ENCODE peak calls at places on chromosomes 5 and 9, in seven cellular contexts. C is GM12865, X is progenitor cell of endocrine pancreas, Z is PC-3, I is left ventricle myocardium inferior, D is H9, A is CD14-positive monocyte. W is an unnamed sample.

GRCh38 chr5:52878671-52879070 is 91.0 kb downstream of the ITGA1 start:
- DNase-seq in D (no peak), X (no peak), A (no peak), I (no peak), Z (peak), C (no peak), W (no peak)

GRCh38 chr5:79702606-79703380 is 13.2 kb downstream of the CMYA5 start:
- DNase-seq in A (peak), D (peak), Z (peak), C (peak), X (no peak), I (no peak), W (peak)

GRCh38 chr5:19462019-19462418 is 526.0 kb downstream of the CDH18 start:
- DNase-seq in Z (no peak), C (no peak), I (no peak), D (no peak), X (no peak), A (no peak), W (no peak)

GRCh38 chr9:132562313-132562588 is 20.2 kb upstream of the BARHL1 start:
- DNase-seq in X (no peak), C (no peak), I (no peak), Z (no peak), D (no peak), A (no peak), W (no peak)

GRCh38 chr9:98968596-98969337 is 25.1 kb downstream of the COL15A1 start:
- DNase-seq in A (no peak), Z (no peak), X (no peak), I (no peak), D (no peak), C (no peak), W (no peak)

GRCh38 chr9:129256959-129257713 is 79.1 kb upstream of the IER5L start:
- DNase-seq in D (no peak), A (no peak), Z (no peak), C (no peak), X (no peak), I (no peak), W (no peak)

GRCh38 chr5:37495210-37495609 is 116.1 kb downstream of the WDR70 start:
- DNase-seq in D (no peak), X (no peak), Z (peak), C (no peak), A (no peak), I (no peak), W (no peak)

GRCh38 chr9:128371622-128372117 is 496 bp downstream of the URM1 start:
- DNase-seq in C (no peak), D (no peak), A (no peak), Z (no peak), X (no peak), I (no peak), W (no peak)

GRCh38 chr5:165184183-165184582 is 1678.8 kb downstream of the MAT2B start:
- DNase-seq in I (no peak), X (no peak), D (no peak), Z (no peak), A (no peak), C (no peak), W (no peak)

GRCh38 chr5:14665110-14665822 is 748 bp downstream of the OTULIN start:
- DNase-seq in D (peak), C (peak), A (no peak), X (peak), I (peak), Z (peak), W (no peak)

GRCh38 chr5:50836356-50836755 is 169.9 kb downstream of the PARP8 start:
- DNase-seq in Z (no peak), C (no peak), A (no peak), X (no peak), I (no peak), D (no peak), W (no peak)

GRCh38 chr5:61479850-61480614 is 148.0 kb downstream of the ZSWIM6 start:
- DNase-seq in X (no peak), A (no peak), Z (no peak), D (no peak), C (no peak), I (no peak), W (no peak)

GRCh38 chr5:179998485-179998884 is 73.1 kb downstream of the RNF130 start:
- DNase-seq in Z (no peak), I (no peak), X (no peak), A (no peak), D (no peak), C (no peak), W (no peak)

GRCh38 chr5:9370256-9370655 is 175.6 kb downstream of the SEMA5A start:
- DNase-seq in C (no peak), X (no peak), I (no peak), Z (no peak), A (no peak), D (no peak), W (no peak)

GRCh38 chr9:138071731-138072130 is 194.1 kb downstream of the CACNA1B start:
- DNase-seq in I (no peak), C (no peak), X (no peak), A (no peak), Z (no peak), D (no peak), W (no peak)

GRCh38 chr9:99406939-99407338 is 184.9 kb downstream of the SEC61B start:
- DNase-seq in C (no peak), Z (no peak), A (no peak), I (no peak), X (no peak), D (no peak), W (no peak)

GRCh38 chr9:80649001-80649420 is 1040.3 kb downstream of the TLE1 start:
- DNase-seq in Z (peak), X (no peak), I (no peak), A (no peak), D (no peak), C (no peak), W (no peak)

GRCh38 chr5:170745481-170746061 is 38.0 kb upstream of the GABRP start:
- DNase-seq in I (peak), D (peak), A (no peak), C (no peak), X (no peak), Z (peak), W (peak)

GRCh38 chr5:181203093-181203711 is 1.8 kb downstream of the TRIM7 start:
- DNase-seq in A (peak), I (no peak), D (no peak), C (no peak), X (no peak), Z (no peak), W (no peak)

GRCh38 chr5:136638084-136638483 is 272.7 kb upstream of the TRPC7 start:
- DNase-seq in I (no peak), Z (peak), C (no peak), X (no peak), A (no peak), D (no peak), W (no peak)

GRCh38 chr5:140324834-140325195 is 21.6 kb downstream of the HBEGF start:
- DNase-seq in I (no peak), A (no peak), D (no peak), Z (no peak), C (no peak), X (no peak), W (no peak)

GRCh38 chr9:22141906-22142305 is 132.8 kb upstream of the CDKN2B start:
- DNase-seq in X (no peak), C (no peak), D (no peak), I (no peak), A (no peak), Z (peak), W (no peak)

GRCh38 chr5:3751846-3752245 is 156.2 kb downstream of the IRX1 start:
- DNase-seq in D (no peak), A (no peak), C (no peak), I (no peak), Z (no peak), X (no peak), W (no peak)

GRCh38 chr9:89886281-89886700 is 281.5 kb downstream of the GADD45G start:
- DNase-seq in Z (no peak), A (no peak), D (peak), C (no peak), X (peak), I (no peak), W (no peak)

GRCh38 chr5:55569513-55569865 is 34.7 kb upstream of the PLPP1 start:
- DNase-seq in C (no peak), A (no peak), I (no peak), Z (no peak), X (no peak), D (no peak), W (no peak)

GRCh38 chr5:132064140-132064539 is 3.7 kb downstream of the IL3 start:
- DNase-seq in I (peak), Z (no peak), C (no peak), A (peak), X (no peak), D (no peak), W (peak)

GRCh38 chr5:142325677-142326479 is 1.1 kb upstream of the SPRY4 start:
- DNase-seq in I (peak), X (peak), D (peak), Z (peak), C (no peak), A (no peak), W (peak)

GRCh38 chr9:98199388-98200033 is 7.1 kb upstream of the CORO2A start:
- DNase-seq in X (no peak), C (no peak), A (no peak), Z (no peak), I (no peak), D (no peak), W (no peak)

GRCh38 chr5:136526798-136527197 is 161.5 kb upstream of the TRPC7 start:
- DNase-seq in C (no peak), D (no peak), I (no peak), Z (no peak), X (no peak), A (no peak), W (no peak)

GRCh38 chr9:32603914-32604852 is 31.2 kb upstream of the NDUFB6 start:
- DNase-seq in X (no peak), A (no peak), I (no peak), C (no peak), D (no peak), Z (peak), W (no peak)

GRCh38 chr9:38417003-38417965 is 7.0 kb downstream of the IGFBPL1 start:
- DNase-seq in I (no peak), A (no peak), X (no peak), C (peak), D (peak), Z (peak), W (peak)

GRCh38 chr9:82621446-82621845 is 441.5 kb downstream of the RASEF start:
- DNase-seq in X (no peak), Z (peak), A (no peak), D (no peak), C (no peak), I (no peak), W (no peak)

GRCh38 chr9:136326777-136327312 is 494 bp upstream of the GPSM1 start:
- DNase-seq in Z (no peak), A (no peak), I (no peak), D (no peak), C (no peak), X (no peak), W (no peak)

GRCh38 chr9:136328622-136329041 is 1.3 kb downstream of the GPSM1 start:
- DNase-seq in A (no peak), I (no peak), Z (no peak), C (no peak), X (no peak), D (no peak), W (peak)

GRCh38 chr9:136328011-136328621 is 777 bp downstream of the GPSM1 start:
- DNase-seq in X (no peak), C (no peak), D (no peak), Z (peak), I (no peak), A (no peak), W (no peak)

GRCh38 chr9:136326061-136326776 is 1.1 kb upstream of the GPSM1 start:
- DNase-seq in X (no peak), Z (no peak), C (no peak), I (no peak), D (peak), A (no peak), W (no peak)

GRCh38 chr9:136327313-136327971 is at the start of gene GPSM1:
- DNase-seq in D (no peak), X (peak), Z (peak), C (no peak), A (no peak), I (peak), W (peak)
- TF ChIP-seq CTCF in D (no peak), X (no peak), Z (no peak), C (no peak), A (no peak), I (no peak), W (no peak)

DNA sequence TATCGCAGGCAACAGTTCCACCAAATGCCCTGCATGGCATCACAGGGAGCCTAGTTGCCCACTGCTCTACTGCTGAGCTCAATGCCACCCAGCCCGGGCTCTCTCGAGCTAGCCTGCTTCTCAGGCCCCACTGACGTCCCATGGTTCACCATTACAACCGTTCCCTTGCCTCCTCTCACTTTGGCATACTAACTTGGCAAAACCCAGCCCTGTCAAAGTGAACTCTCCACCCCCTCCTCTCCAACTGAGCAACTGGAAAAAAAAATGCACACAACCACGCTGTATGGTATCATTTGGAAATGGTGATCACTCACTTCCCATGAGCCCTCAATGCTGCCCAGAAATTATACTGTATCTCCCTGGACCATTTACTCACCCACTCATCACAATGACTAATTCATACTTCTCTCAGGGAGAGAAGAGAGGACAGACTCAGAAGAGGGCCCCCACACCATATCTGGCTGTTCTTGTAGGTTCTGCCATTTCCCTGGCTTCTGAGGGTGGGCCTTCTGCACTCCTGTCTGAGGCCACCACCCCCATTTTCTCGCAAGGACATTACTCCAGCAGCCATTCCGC is 51.4 kb upstream of the RARS1 start:
- DNase-seq in D (no peak), C (no peak), X (no peak), Z (no peak), I (no peak), A (no peak), W (no peak)
- TF ChIP-seq CTCF in D (no peak), C (no peak), X (no peak), Z (no peak), I (no peak), A (no peak), W (no peak)

GRCh38 chr5:12272389-12272788 is 368.1 kb upstream of the CTNND2 start:
- DNase-seq in X (no peak), D (peak), Z (peak), A (no peak), I (no peak), C (no peak), W (peak)
- TF ChIP-seq CTCF in X (peak), D (peak), Z (peak), A (no peak), I (no peak), C (no peak), W (no peak)

GRCh38 chr5:72314571-72315172 is 5.4 kb downstream of the MRPS27 start:
- DNase-seq in A (no peak), X (no peak), I (no peak), C (no peak), Z (peak), D (no peak), W (no peak)
- TF ChIP-seq CTCF in A (no peak), X (no peak), I (peak), C (no peak), Z (peak), D (peak), W (no peak)

DNA sequence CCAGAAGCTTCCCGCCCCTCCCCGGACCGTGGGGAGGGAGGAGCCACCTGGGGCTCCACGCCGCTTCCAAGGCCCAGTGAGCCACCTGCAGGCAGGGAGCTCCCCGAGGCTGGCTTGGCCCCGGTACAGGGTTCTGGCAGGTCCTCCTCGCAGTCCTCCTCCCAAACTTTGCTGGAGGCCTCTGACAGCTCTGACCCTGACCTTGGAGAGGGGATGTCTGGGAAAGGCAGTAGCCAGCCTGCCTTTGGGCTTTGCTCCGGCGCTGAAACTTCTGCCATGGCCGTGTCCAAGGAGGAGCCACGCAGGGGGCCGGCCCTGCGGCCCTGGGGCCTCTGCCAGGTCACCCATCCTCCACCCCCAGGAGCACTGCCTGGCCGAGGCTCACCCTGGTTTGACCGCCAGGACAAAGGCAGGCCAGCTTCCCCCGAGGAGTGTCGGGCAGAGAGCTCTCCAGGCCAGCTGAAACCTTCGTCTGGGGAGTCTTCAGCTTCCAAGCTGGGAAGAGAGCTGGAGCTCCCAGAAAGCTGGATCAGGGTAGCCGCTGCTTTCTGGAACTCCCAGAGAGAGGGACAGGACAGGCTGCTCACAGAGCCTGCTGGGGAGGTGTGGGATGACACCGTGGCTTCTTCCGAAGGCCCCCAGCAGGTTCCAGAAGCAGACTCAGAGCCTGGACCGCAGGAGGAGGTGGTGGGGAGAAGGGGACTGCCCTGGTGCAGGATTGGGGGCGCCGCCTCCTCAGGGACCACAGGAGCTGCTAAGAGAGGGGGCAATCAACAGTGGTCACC is 9.0 kb upstream of the QSOX2 start:
- DNase-seq in X (no peak), Z (no peak), D (no peak), I (no peak), C (no peak), A (no peak), W (no peak)
- TF ChIP-seq CTCF in X (no peak), Z (no peak), D (no peak), I (no peak), C (no peak), A (no peak), W (no peak)

DNA sequence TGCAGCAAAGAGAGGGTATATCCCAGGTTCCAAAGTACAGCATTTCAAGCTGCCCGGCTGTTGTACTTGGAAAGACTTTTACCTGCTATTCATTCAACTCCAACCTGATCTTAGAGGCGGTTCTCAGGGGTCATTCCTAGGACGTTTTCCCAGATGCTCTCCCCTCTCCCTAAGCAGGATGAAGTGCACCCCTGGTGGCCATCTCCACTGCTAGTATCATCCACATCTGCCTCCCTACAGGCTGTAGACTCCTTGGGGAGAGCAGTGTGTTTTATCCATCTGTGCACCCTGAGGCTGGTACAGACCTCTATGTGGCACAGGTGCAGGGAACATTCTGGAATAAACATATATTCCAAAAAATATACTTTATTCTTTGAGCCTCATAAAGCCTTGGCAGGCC is 56.8 kb downstream of the PTPN3 start:
- DNase-seq in A (no peak), I (no peak), C (no peak), D (peak), X (no peak), Z (no peak), W (peak)
- TF ChIP-seq CTCF in A (no peak), I (no peak), C (peak), D (peak), X (no peak), Z (no peak), W (no peak)

DNA sequence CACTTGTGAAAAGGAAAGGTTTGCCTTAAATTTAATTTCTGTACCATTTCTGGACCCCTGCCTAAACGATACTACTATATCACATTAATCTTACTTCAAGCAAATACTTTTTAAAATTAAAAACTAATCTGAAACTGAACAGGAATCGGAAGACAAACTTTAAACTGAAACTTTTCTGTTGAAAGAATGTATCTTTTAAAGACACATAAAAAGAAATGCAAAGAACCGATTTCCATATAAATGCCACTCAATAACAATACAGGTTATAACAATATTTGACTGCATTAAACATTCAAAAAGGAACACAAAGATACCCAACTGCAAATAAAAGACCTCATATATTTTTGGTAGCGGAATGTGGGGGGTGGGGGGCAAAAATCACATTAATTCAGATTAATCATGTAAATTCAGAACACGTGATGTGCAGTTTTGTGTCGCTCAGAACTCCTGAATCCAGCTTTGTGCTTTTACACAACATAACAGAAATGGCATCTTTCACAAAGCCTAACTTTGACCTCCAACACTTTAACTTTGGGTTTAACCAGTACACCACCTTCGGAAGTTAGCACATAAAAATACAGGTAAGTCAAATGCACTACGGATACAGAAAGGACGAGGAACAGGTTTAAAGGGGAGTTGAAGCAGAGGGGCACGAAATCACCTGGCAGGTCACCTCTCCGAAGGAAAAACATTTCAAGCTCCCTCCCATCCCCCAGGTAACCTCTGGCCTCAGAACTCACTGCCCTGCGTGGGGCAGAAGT is 912 bp downstream of the LIFR start:
- DNase-seq in Z (no peak), X (no peak), A (no peak), C (no peak), D (no peak), I (no peak), W (no peak)
- TF ChIP-seq CTCF in Z (no peak), X (no peak), A (no peak), C (no peak), D (no peak), I (no peak), W (no peak)